ENCODE peak calls at places on chromosomes 13 and 19, in five cellular contexts. One of them, this sample, is unnamed.

GRCh38 chr19:6062274-6062673 is 48.0 kb downstream of the RFX2 start:
- DNase-seq in tibial artery: peak
- DNase-seq in AG04450: no peak
- DNase-seq in left ventricle myocardium inferior: no peak
- DNase-seq in psoas muscle: peak
- DNase-seq in this sample: no peak

GRCh38 chr13:25677956-25678355 is 306.2 kb downstream of the ATP8A2 start:
- DNase-seq in tibial artery: no peak
- DNase-seq in AG04450: no peak
- DNase-seq in left ventricle myocardium inferior: no peak
- DNase-seq in psoas muscle: no peak
- DNase-seq in this sample: no peak

GRCh38 chr13:21399741-21400140 is 59.4 kb downstream of the ZDHHC20 start:
- DNase-seq in tibial artery: no peak
- DNase-seq in AG04450: no peak
- DNase-seq in left ventricle myocardium inferior: no peak
- DNase-seq in psoas muscle: no peak
- DNase-seq in this sample: no peak

GRCh38 chr13:99740261-99740979 is 231.1 kb downstream of the ZIC5 start:
- DNase-seq in tibial artery: no peak
- DNase-seq in AG04450: no peak
- DNase-seq in left ventricle myocardium inferior: no peak
- DNase-seq in psoas muscle: no peak
- DNase-seq in this sample: no peak

GRCh38 chr19:57708641-57709354 is at the start of gene ZNF154:
- DNase-seq in tibial artery: no peak
- DNase-seq in AG04450: peak
- DNase-seq in left ventricle myocardium inferior: peak
- DNase-seq in psoas muscle: peak
- DNase-seq in this sample: peak

GRCh38 chr13:84096221-84096620 is 213.9 kb upstream of the SLITRK1 start:
- DNase-seq in tibial artery: no peak
- DNase-seq in AG04450: no peak
- DNase-seq in left ventricle myocardium inferior: no peak
- DNase-seq in psoas muscle: no peak
- DNase-seq in this sample: no peak

GRCh38 chr13:80945328-80945727 is 604.4 kb upstream of the SPRY2 start:
- DNase-seq in tibial artery: no peak
- DNase-seq in AG04450: no peak
- DNase-seq in left ventricle myocardium inferior: no peak
- DNase-seq in psoas muscle: no peak
- DNase-seq in this sample: no peak

GRCh38 chr19:50330365-50331078 is 1.3 kb upstream of the KCNC3 start:
- DNase-seq in tibial artery: peak
- DNase-seq in AG04450: no peak
- DNase-seq in left ventricle myocardium inferior: peak
- DNase-seq in psoas muscle: peak
- DNase-seq in this sample: no peak

GRCh38 chr13:71760226-71760591 is 106.8 kb downstream of the DACH1 start:
- DNase-seq in tibial artery: no peak
- DNase-seq in AG04450: no peak
- DNase-seq in left ventricle myocardium inferior: no peak
- DNase-seq in psoas muscle: no peak
- DNase-seq in this sample: no peak

GRCh38 chr13:47480121-47480520 is 521.0 kb downstream of the SUCLA2 start:
- DNase-seq in tibial artery: no peak
- DNase-seq in AG04450: peak
- DNase-seq in left ventricle myocardium inferior: no peak
- DNase-seq in psoas muscle: no peak
- DNase-seq in this sample: no peak

GRCh38 chr13:114064516-114065140 is 67.8 kb downstream of the RASA3 start:
- DNase-seq in tibial artery: no peak
- DNase-seq in AG04450: no peak
- DNase-seq in left ventricle myocardium inferior: peak
- DNase-seq in psoas muscle: peak
- DNase-seq in this sample: no peak

GRCh38 chr13:23500858-23501257 is 67.4 kb upstream of the SACS start:
- DNase-seq in tibial artery: no peak
- DNase-seq in AG04450: peak
- DNase-seq in left ventricle myocardium inferior: no peak
- DNase-seq in psoas muscle: no peak
- DNase-seq in this sample: no peak

GRCh38 chr13:38819053-38819452 is 132.2 kb downstream of the FREM2 start:
- DNase-seq in tibial artery: no peak
- DNase-seq in AG04450: no peak
- DNase-seq in left ventricle myocardium inferior: no peak
- DNase-seq in psoas muscle: no peak
- DNase-seq in this sample: no peak

GRCh38 chr13:31896427-31896826 is 135.1 kb upstream of the FRY start:
- DNase-seq in tibial artery: peak
- DNase-seq in AG04450: no peak
- DNase-seq in left ventricle myocardium inferior: peak
- DNase-seq in psoas muscle: peak
- DNase-seq in this sample: no peak

GRCh38 chr19:45125975-45126493 is 33.1 kb downstream of the PPP1R37 start:
- DNase-seq in tibial artery: no peak
- DNase-seq in AG04450: peak
- DNase-seq in left ventricle myocardium inferior: peak
- DNase-seq in psoas muscle: peak
- DNase-seq in this sample: no peak

GRCh38 chr19:3670796-3671679 is 29.2 kb downstream of the PIP5K1C start:
- DNase-seq in tibial artery: peak
- DNase-seq in AG04450: peak
- DNase-seq in left ventricle myocardium inferior: peak
- DNase-seq in psoas muscle: peak
- DNase-seq in this sample: no peak

GRCh38 chr13:77028202-77028601 is 1.2 kb upstream of the FBXL3 start:
- DNase-seq in tibial artery: no peak
- DNase-seq in AG04450: no peak
- DNase-seq in left ventricle myocardium inferior: no peak
- DNase-seq in psoas muscle: no peak
- DNase-seq in this sample: no peak

GRCh38 chr19:858868-859843 is at the start of gene CFD:
- DNase-seq in tibial artery: peak
- DNase-seq in AG04450: no peak
- DNase-seq in left ventricle myocardium inferior: peak
- DNase-seq in psoas muscle: peak
- DNase-seq in this sample: no peak

GRCh38 chr13:94329754-94330551 is 149.5 kb downstream of the DCT start:
- DNase-seq in tibial artery: peak
- DNase-seq in AG04450: peak
- DNase-seq in left ventricle myocardium inferior: no peak
- DNase-seq in psoas muscle: no peak
- DNase-seq in this sample: no peak

GRCh38 chr19:45901432-45901903 is 945 bp downstream of the MYPOP start:
- DNase-seq in tibial artery: no peak
- DNase-seq in AG04450: no peak
- DNase-seq in left ventricle myocardium inferior: peak
- DNase-seq in psoas muscle: peak
- DNase-seq in this sample: no peak

GRCh38 chr13:49869514-49869913 is 66.6 kb downstream of the SPRYD7 start:
- DNase-seq in tibial artery: no peak
- DNase-seq in AG04450: no peak
- DNase-seq in left ventricle myocardium inferior: no peak
- DNase-seq in psoas muscle: no peak
- DNase-seq in this sample: no peak

GRCh38 chr13:72823081-72823480 is 41.1 kb downstream of the PIBF1 start:
- DNase-seq in tibial artery: no peak
- DNase-seq in AG04450: no peak
- DNase-seq in left ventricle myocardium inferior: no peak
- DNase-seq in psoas muscle: no peak
- DNase-seq in this sample: no peak

GRCh38 chr19:8307400-8307964 is 676 bp downstream of the CD320 start:
- DNase-seq in tibial artery: peak
- DNase-seq in AG04450: no peak
- DNase-seq in left ventricle myocardium inferior: no peak
- DNase-seq in psoas muscle: peak
- DNase-seq in this sample: no peak

GRCh38 chr13:106570354-106570822 is 2.5 kb upstream of the ARGLU1 start:
- DNase-seq in tibial artery: peak
- DNase-seq in AG04450: no peak
- DNase-seq in left ventricle myocardium inferior: peak
- DNase-seq in psoas muscle: peak
- DNase-seq in this sample: peak

GRCh38 chr13:80497007-80497406 is 156.1 kb upstream of the SPRY2 start:
- DNase-seq in tibial artery: no peak
- DNase-seq in AG04450: no peak
- DNase-seq in left ventricle myocardium inferior: no peak
- DNase-seq in psoas muscle: no peak
- DNase-seq in this sample: no peak

GRCh38 chr13:97468331-97468730 is 34.4 kb downstream of the RAP2A start:
- DNase-seq in tibial artery: no peak
- DNase-seq in AG04450: no peak
- DNase-seq in left ventricle myocardium inferior: no peak
- DNase-seq in psoas muscle: no peak
- DNase-seq in this sample: no peak

GRCh38 chr19:10878253-10878652 is 6.9 kb downstream of the CARM1 start:
- DNase-seq in tibial artery: no peak
- DNase-seq in AG04450: no peak
- DNase-seq in left ventricle myocardium inferior: no peak
- DNase-seq in psoas muscle: no peak
- DNase-seq in this sample: no peak

GRCh38 chr19:11480927-11481776 is at the start of gene ELAVL3:
- DNase-seq in tibial artery: no peak
- DNase-seq in AG04450: no peak
- DNase-seq in left ventricle myocardium inferior: no peak
- DNase-seq in psoas muscle: no peak
- DNase-seq in this sample: no peak

GRCh38 chr19:42850981-42851717 is 28.4 kb downstream of the PSG1 start:
- DNase-seq in tibial artery: peak
- DNase-seq in AG04450: peak
- DNase-seq in left ventricle myocardium inferior: peak
- DNase-seq in psoas muscle: peak
- DNase-seq in this sample: no peak

GRCh38 chr19:44192127-44192526 is 20.2 kb upstream of the ZNF227 start:
- DNase-seq in tibial artery: no peak
- DNase-seq in AG04450: no peak
- DNase-seq in left ventricle myocardium inferior: no peak
- DNase-seq in psoas muscle: no peak
- DNase-seq in this sample: no peak

GRCh38 chr13:98542568-98543379 is 34.1 kb downstream of the STK24 start:
- DNase-seq in tibial artery: peak
- DNase-seq in AG04450: no peak
- DNase-seq in left ventricle myocardium inferior: no peak
- DNase-seq in psoas muscle: no peak
- DNase-seq in this sample: no peak

GRCh38 chr19:16458391-16459128 is 13.2 kb downstream of the EPS15L1 start:
- DNase-seq in tibial artery: no peak
- DNase-seq in AG04450: no peak
- DNase-seq in left ventricle myocardium inferior: no peak
- DNase-seq in psoas muscle: no peak
- DNase-seq in this sample: no peak

GRCh38 chr19:17616961-17617806 is 61.7 kb downstream of the COLGALT1 start:
- DNase-seq in tibial artery: no peak
- DNase-seq in AG04450: no peak
- DNase-seq in left ventricle myocardium inferior: no peak
- DNase-seq in psoas muscle: no peak
- DNase-seq in this sample: no peak

GRCh38 chr13:104984296-104984818 is 1551.1 kb downstream of the EFNB2 start:
- DNase-seq in tibial artery: no peak
- DNase-seq in AG04450: no peak
- DNase-seq in left ventricle myocardium inferior: peak
- DNase-seq in psoas muscle: peak
- DNase-seq in this sample: peak

DNA sequence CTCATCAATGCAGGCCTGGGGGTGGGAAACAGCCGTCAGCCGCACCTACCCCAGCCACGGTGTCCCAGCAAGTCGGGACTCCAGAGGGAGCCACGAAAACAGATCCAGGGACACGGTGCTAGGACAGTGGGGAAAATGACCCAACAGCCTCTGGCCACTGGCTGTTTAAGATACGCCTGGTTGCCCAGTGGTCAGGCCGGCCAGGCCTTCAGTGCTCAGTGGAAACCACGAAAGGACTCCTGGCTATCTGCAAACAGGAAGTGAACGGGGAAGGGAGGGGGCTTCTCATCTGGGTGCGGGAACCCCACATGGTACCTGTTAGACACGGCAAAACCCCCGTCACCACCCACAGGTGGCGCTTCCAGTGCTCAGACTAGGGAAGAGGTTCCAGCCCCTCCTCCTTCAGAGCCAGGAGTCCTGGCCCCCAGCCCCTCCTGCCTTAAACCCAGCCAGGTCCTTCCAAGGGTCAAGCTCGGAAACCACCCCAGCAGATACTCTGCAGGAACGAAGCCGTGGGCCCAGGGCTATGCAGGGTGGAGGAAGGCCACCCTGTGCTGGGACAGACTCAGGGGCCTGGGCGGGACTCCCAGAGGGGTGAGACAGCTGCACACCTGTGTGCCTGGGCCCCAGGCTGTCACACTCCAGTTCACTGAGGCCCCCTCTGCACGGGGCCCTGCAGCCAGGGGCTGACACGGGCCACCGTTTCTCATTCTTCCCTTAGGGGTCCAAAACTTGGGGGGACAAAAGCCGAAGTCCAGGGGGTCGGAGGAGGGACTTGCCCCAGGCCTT is 4.5 kb downstream of the PPP1R12C start:
- DNase-seq in tibial artery: no peak
- DNase-seq in AG04450: no peak
- DNase-seq in left ventricle myocardium inferior: no peak
- DNase-seq in psoas muscle: no peak
- DNase-seq in this sample: no peak
- TF ChIP-seq CTCF in tibial artery: no peak
- TF ChIP-seq CTCF in AG04450: no peak
- TF ChIP-seq CTCF in left ventricle myocardium inferior: peak
- TF ChIP-seq CTCF in psoas muscle: no peak
- TF ChIP-seq CTCF in this sample: peak

DNA sequence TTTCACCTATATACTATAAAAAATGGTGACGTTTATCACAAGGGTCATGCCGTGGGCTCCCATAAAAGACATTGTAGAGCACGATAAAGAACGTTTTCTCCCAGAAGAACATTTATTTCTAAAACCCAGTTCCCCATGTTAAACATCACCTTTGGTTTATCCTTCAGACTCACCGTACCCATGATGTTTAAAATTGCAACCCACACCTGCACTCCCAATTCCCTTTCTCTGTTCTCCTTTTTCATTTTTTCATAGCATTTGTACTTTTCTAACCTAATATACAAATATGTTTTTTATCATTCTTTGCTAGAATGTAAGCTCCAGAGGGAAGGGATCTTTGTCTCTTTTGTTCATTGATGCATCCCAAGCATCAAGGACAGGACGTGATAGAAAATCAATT is 2.0 kb downstream of the RCBTB2 start:
- DNase-seq in tibial artery: no peak
- DNase-seq in AG04450: no peak
- DNase-seq in left ventricle myocardium inferior: no peak
- DNase-seq in psoas muscle: no peak
- DNase-seq in this sample: no peak
- H3K4me3 ChIP-seq in tibial artery: no peak
- H3K4me3 ChIP-seq in AG04450: no peak
- H3K4me3 ChIP-seq in left ventricle myocardium inferior: no peak
- H3K4me3 ChIP-seq in psoas muscle: no peak
- H3K4me3 ChIP-seq in this sample: peak

GRCh38 chr19:38675611-38676010 is 28.2 kb downstream of the ACTN4 start:
- DNase-seq in tibial artery: no peak
- DNase-seq in AG04450: no peak
- DNase-seq in left ventricle myocardium inferior: no peak
- DNase-seq in psoas muscle: no peak
- DNase-seq in this sample: no peak
- TF ChIP-seq CTCF in tibial artery: no peak
- TF ChIP-seq CTCF in AG04450: no peak
- TF ChIP-seq CTCF in left ventricle myocardium inferior: no peak
- TF ChIP-seq CTCF in psoas muscle: no peak
- TF ChIP-seq CTCF in this sample: no peak

GRCh38 chr19:1873524-1874473 is 10.4 kb upstream of the KLF16 start:
- DNase-seq in tibial artery: peak
- DNase-seq in AG04450: no peak
- DNase-seq in left ventricle myocardium inferior: peak
- DNase-seq in psoas muscle: peak
- DNase-seq in this sample: no peak
- H3K4me3 ChIP-seq in tibial artery: peak
- H3K4me3 ChIP-seq in AG04450: peak
- H3K4me3 ChIP-seq in left ventricle myocardium inferior: peak
- H3K4me3 ChIP-seq in psoas muscle: peak
- H3K4me3 ChIP-seq in this sample: peak